ENCODE peak calls at places on chromosomes 16 and 17, in ten cellular contexts. U is Daoy; E is DMS 273 treated with DMSO at 0.1 percent for 48 hours; O is NCI-H1092 treated with DMSO at 0.1 percent for 48 hours; D is activated T-cell treated with anti-CD3 and anti-CD28 coated beads for 24 hours; K is occipital lobe; S is ovary; P is GM03348; V is CD8-positive, alpha-beta T cell; J is stimulated activated CD4-positive, alpha-beta T cell treated with anti-CD3 and anti-CD28 coated beads, Interleukin-1b, Interleukin-23, amount 100 ng/mL, for 24 hours. W is an unnamed sample.

GRCh38 chr16:70774261-70774660 is 26.7 kb downstream of the VAC14 start:
- DNase-seq in U (no peak), E (no peak), O (no peak), D (no peak), K (no peak), S (no peak), P (no peak), V (no peak), J (no peak), W (no peak)

GRCh38 chr17:1487939-1488825 is 4.3 kb downstream of the MYO1C start:
- DNase-seq in U (peak; percentile 93), E (no peak), O (peak; percentile 6), D (peak; percentile 55), K (peak; percentile 63), S (peak; percentile 88), P (peak; percentile 96), V (peak; percentile 75), J (no peak), W (peak; percentile 93)

GRCh38 chr16:23500212-23500865 is 10.0 kb downstream of the GGA2 start:
- DNase-seq in U (no peak), E (no peak), O (no peak), D (no peak), K (no peak), S (no peak), P (no peak), V (no peak), J (no peak), W (no peak)

GRCh38 chr17:46802831-46803230 is 15.7 kb downstream of the WNT3 start:
- DNase-seq in U (no peak), E (no peak), O (no peak), D (no peak), K (no peak), S (no peak), P (no peak), V (no peak), J (no peak), W (no peak)

GRCh38 chr17:13921841-13922776 is 147.2 kb upstream of the COX10 start:
- DNase-seq in U (no peak), E (no peak), O (no peak), D (no peak), K (no peak), S (no peak), P (no peak), V (no peak), J (no peak), W (no peak)

GRCh38 chr17:73228748-73229236 is 32.9 kb downstream of the CPSF4L start:
- DNase-seq in U (peak; percentile 79), E (peak; percentile 24), O (peak; percentile 26), D (no peak), K (peak; percentile 28), S (peak; percentile 56), P (peak; percentile 92), V (peak; percentile 27), J (no peak), W (peak; percentile 79)

GRCh38 chr17:73414171-73414955 is 102.6 kb upstream of the CDC42EP4 start:
- DNase-seq in U (no peak), E (no peak), O (no peak), D (no peak), K (no peak), S (no peak), P (no peak), V (no peak), J (no peak), W (no peak)

GRCh38 chr17:351875-352420 is 659 bp downstream of the RPH3AL start:
- DNase-seq in U (no peak), E (no peak), O (no peak), D (no peak), K (no peak), S (no peak), P (no peak), V (no peak), J (no peak), W (no peak)

GRCh38 chr16:86490859-86491642 is 19.3 kb upstream of the FOXF1 start:
- DNase-seq in U (peak; percentile 65), E (no peak), O (no peak), D (no peak), K (no peak), S (no peak), P (no peak), V (no peak), J (no peak), W (peak; percentile 65)

GRCh38 chr16:79390481-79391051 is 210.0 kb downstream of the MAF start:
- DNase-seq in U (no peak), E (no peak), O (no peak), D (no peak), K (no peak), S (no peak), P (no peak), V (no peak), J (no peak), W (no peak)

GRCh38 chr16:81645303-81645702 is 133.8 kb upstream of the PLCG2 start:
- DNase-seq in U (peak; percentile 90), E (peak; percentile 87), O (peak; percentile 94), D (no peak), K (peak; percentile 70), S (no peak), P (peak; percentile 93), V (no peak), J (no peak), W (peak; percentile 63)

GRCh38 chr16:85052536-85052935 is 24.9 kb downstream of the KIAA0513 start:
- DNase-seq in U (no peak), E (no peak), O (no peak), D (no peak), K (no peak), S (no peak), P (no peak), V (no peak), J (no peak), W (no peak)

GRCh38 chr17:29412780-29413565 is 22.8 kb downstream of the TAOK1 start:
- DNase-seq in U (peak; percentile 49), E (no peak), O (no peak), D (no peak), K (no peak), S (no peak), P (peak; percentile 80), V (no peak), J (no peak), W (peak; percentile 69)

GRCh38 chr16:64974381-64974780 is 147.5 kb downstream of the CDH11 start:
- DNase-seq in U (no peak), E (no peak), O (no peak), D (no peak), K (no peak), S (no peak), P (no peak), V (no peak), J (no peak), W (no peak)

GRCh38 chr16:20853076-20853597 is 46.8 kb downstream of the REXO5 start:
- DNase-seq in U (no peak), E (no peak), O (no peak), D (no peak), K (no peak), S (no peak), P (no peak), V (no peak), J (no peak), W (no peak)

GRCh38 chr17:42135664-42136653 is 13.4 kb downstream of the HSPB9 start:
- DNase-seq in U (peak; percentile 77), E (no peak), O (peak; percentile 13), D (no peak), K (no peak), S (peak; percentile 82), P (peak; percentile 48), V (no peak), J (no peak), W (peak; percentile 16)

GRCh38 chr16:14539156-14539555 is 90.9 kb downstream of the PARN start:
- DNase-seq in U (no peak), E (no peak), O (no peak), D (no peak), K (no peak), S (no peak), P (peak; percentile 20), V (no peak), J (no peak), W (no peak)

GRCh38 chr17:15891348-15891747 is 53.6 kb upstream of the ADORA2B start:
- DNase-seq in U (no peak), E (no peak), O (no peak), D (no peak), K (no peak), S (no peak), P (no peak), V (no peak), J (no peak), W (no peak)

GRCh38 chr16:11572301-11572995 is 14.3 kb downstream of the LITAF start:
- DNase-seq in U (no peak), E (no peak), O (no peak), D (no peak), K (no peak), S (no peak), P (no peak), V (peak; percentile 66), J (no peak), W (no peak)

W was measured in fibroblast of gingiva.